ENCODE peak calls at places on chromosome 2, in five cellular contexts. O is NCI-H2029, N is suprapubic skin, Y is pancreas, K is sciatic nerve. W is an unnamed sample.
A peak's percentile ranks its signal among the peaks of the same experiment; 100 is the strongest.

GRCh38 chr2:216845426-216845825 is 14.4 kb downstream of the TNP1 start:
- DNase-seq in O (no peak), N (no peak), Y (no peak), K (no peak), W (no peak)

GRCh38 chr2:11344956-11345671 is 678 bp upstream of the ROCK2 start:
- DNase-seq in O (no peak), N (no peak), Y (peak; percentile 65), K (peak; percentile 81), W (peak; percentile 81)

GRCh38 chr2:231300020-231300721 is 95.3 kb upstream of the B3GNT7 start:
- DNase-seq in O (peak; percentile 51), N (no peak), Y (peak; percentile 66), K (no peak), W (no peak)

GRCh38 chr2:72136349-72136748 is 11.3 kb downstream of the CYP26B1 start:
- DNase-seq in O (no peak), N (peak; percentile 76), Y (no peak), K (peak; percentile 60), W (no peak)

GRCh38 chr2:42464631-42465030 is 29.2 kb downstream of the KCNG3 start:
- DNase-seq in O (no peak), N (no peak), Y (no peak), K (no peak), W (no peak)

GRCh38 chr2:128366746-128367511 is 48.3 kb upstream of the HS6ST1 start:
- DNase-seq in O (no peak), N (peak; percentile 65), Y (no peak), K (peak; percentile 43), W (no peak)

GRCh38 chr2:239265681-239266435 is 135.0 kb downstream of the HDAC4 start:
- DNase-seq in O (no peak), N (peak; percentile 70), Y (no peak), K (no peak), W (no peak)

GRCh38 chr2:179186126-179186525 is 78.5 kb downstream of the SESTD1 start:
- DNase-seq in O (no peak), N (no peak), Y (no peak), K (no peak), W (no peak)

GRCh38 chr2:44290271-44290670 is 15.0 kb downstream of the SLC3A1 start:
- DNase-seq in O (no peak), N (no peak), Y (no peak), K (no peak), W (no peak)

GRCh38 chr2:55721601-55722215 is 28.1 kb upstream of the PNPT1 start:
- DNase-seq in O (no peak), N (no peak), Y (no peak), K (no peak), W (no peak)

GRCh38 chr2:64582774-64583340 is 58.7 kb downstream of the AFTPH start:
- DNase-seq in O (no peak), N (no peak), Y (no peak), K (no peak), W (no peak)

GRCh38 chr2:241887806-241888522 is 18.4 kb downstream of the RTP5 start:
- DNase-seq in O (no peak), N (no peak), Y (no peak), K (no peak), W (no peak)

W was measured in left lung.